ENCODE peak calls at places on chromosomes 12 and 14, in five cellular contexts. O, S, U, T and Q are unnamed samples.

GRCh38 chr12:40149673-40150260 is 43.9 kb upstream of the SLC2A13 start:
- ATAC-seq in O (no peak), S (no peak), U (no peak), T (no peak), Q (no peak)

GRCh38 chr14:106372870-106373657 is 846.7 kb downstream of the TMEM121 start:
- ATAC-seq in O (peak; percentile 99), S (peak; percentile 97), U (peak; percentile 94), T (no peak), Q (no peak)

GRCh38 chr14:93286212-93286890 is 46.5 kb downstream of the BTBD7 start:
- ATAC-seq in O (peak; percentile 14), S (no peak), U (no peak), T (no peak), Q (no peak)

GRCh38 chr14:35229495-35230089 is 62.6 kb upstream of the PSMA6 start:
- ATAC-seq in O (peak; percentile 79), S (no peak), U (peak; percentile 66), T (no peak), Q (no peak)

GRCh38 chr14:20334017-20334416 is 938 bp upstream of the CCNB1IP1 start:
- ATAC-seq in O (no peak), S (no peak), U (no peak), T (no peak), Q (no peak)

GRCh38 chr12:11702959-11703358 is 53.5 kb downstream of the ETV6 start:
- ATAC-seq in O (peak; percentile 83), S (no peak), U (no peak), T (no peak), Q (no peak)

GRCh38 chr12:126171936-126172559 is 1106.8 kb downstream of the AACS start:
- ATAC-seq in O (no peak), S (no peak), U (no peak), T (no peak), Q (no peak)

GRCh38 chr12:63795944-63796343 is 16.2 kb downstream of the RXYLT1 start:
- ATAC-seq in O (no peak), S (no peak), U (peak; percentile 74), T (no peak), Q (no peak)

GRCh38 chr12:121232977-121233627 is 23.2 kb downstream of the P2RX4 start:
- ATAC-seq in O (no peak), S (no peak), U (peak; percentile 12), T (no peak), Q (no peak)

GRCh38 chr12:9687228-9687627 is 17.7 kb downstream of the CLEC2D start:
- ATAC-seq in O (no peak), S (peak; percentile 68), U (no peak), T (no peak), Q (no peak)

GRCh38 chr14:56635041-56635440 is 55.4 kb downstream of the TMEM260 start:
- ATAC-seq in O (no peak), S (no peak), U (no peak), T (no peak), Q (no peak)

GRCh38 chr14:65095633-65096205 is 6.6 kb downstream of the MAX start:
- ATAC-seq in O (no peak), S (peak; percentile 80), U (no peak), T (peak; percentile 56), Q (peak; percentile 84)

GRCh38 chr12:64010069-64010686 is 165.7 kb downstream of the SRGAP1 start:
- ATAC-seq in O (peak; percentile 94), S (no peak), U (peak; percentile 70), T (no peak), Q (peak; percentile 56)

GRCh38 chr12:107356266-107356936 is 263.1 kb upstream of the CRY1 start:
- ATAC-seq in O (no peak), S (no peak), U (no peak), T (no peak), Q (no peak)

GRCh38 chr12:93102289-93102688 is 173.2 kb upstream of the EEA1 start:
- ATAC-seq in O (no peak), S (no peak), U (peak; percentile 38), T (no peak), Q (no peak)

GRCh38 chr12:94593822-94594442 is 56.4 kb downstream of the TMCC3 start:
- ATAC-seq in O (peak; percentile 72), S (no peak), U (no peak), T (no peak), Q (no peak)

GRCh38 chr14:49966304-49966809 is 73.5 kb downstream of the ARF6 start:
- ATAC-seq in O (no peak), S (no peak), U (peak; percentile 100), T (peak; percentile 79), Q (no peak)

GRCh38 chr12:102107970-102108369 is 11.9 kb downstream of the NUP37 start:
- ATAC-seq in O (no peak), S (no peak), U (no peak), T (no peak), Q (no peak)

GRCh38 chr12:29222200-29222599 is 73.1 kb downstream of the FAR2 start:
- ATAC-seq in O (no peak), S (no peak), U (no peak), T (no peak), Q (no peak)

GRCh38 chr14:20429801-20430669 is 5.9 kb downstream of the KLHL33 start:
- ATAC-seq in O (no peak), S (peak; percentile 42), U (peak; percentile 65), T (peak; percentile 24), Q (no peak)

GRCh38 chr14:73428354-73428824 is 30.0 kb downstream of the NUMB start:
- ATAC-seq in O (no peak), S (peak; percentile 48), U (peak; percentile 93), T (peak; percentile 87), Q (peak; percentile 36)

GRCh38 chr14:23550827-23551265 is 719 bp downstream of the ZFHX2 start:
- ATAC-seq in O (peak; percentile 3), S (peak; percentile 23), U (no peak), T (peak; percentile 3), Q (no peak)

GRCh38 chr12:45148017-45148416 is 67.9 kb upstream of the ANO6 start:
- ATAC-seq in O (no peak), S (no peak), U (no peak), T (no peak), Q (no peak)

GRCh38 chr12:91370086-91370868 is 187.7 kb upstream of the DCN start:
- ATAC-seq in O (no peak), S (no peak), U (no peak), T (no peak), Q (no peak)

GRCh38 chr12:537772-538171 is 78.0 kb downstream of the B4GALNT3 start:
- ATAC-seq in O (no peak), S (no peak), U (no peak), T (no peak), Q (no peak)

GRCh38 chr12:123040106-123040505 is 59.6 kb downstream of the ARL6IP4 start:
- ATAC-seq in O (no peak), S (no peak), U (no peak), T (no peak), Q (no peak)

GRCh38 chr12:92989715-92990484 is 60.8 kb upstream of the EEA1 start:
- ATAC-seq in O (peak; percentile 62), S (no peak), U (peak; percentile 25), T (no peak), Q (no peak)

GRCh38 chr12:77493311-77493710 is 337.4 kb upstream of the NAV3 start:
- ATAC-seq in O (no peak), S (no peak), U (no peak), T (no peak), Q (no peak)

GRCh38 chr12:125131958-125132357 is 66.7 kb downstream of the AACS start:
- ATAC-seq in O (no peak), S (no peak), U (no peak), T (no peak), Q (no peak)
- TF ChIP-seq POLR2A in O (no peak), S (no peak), U (no peak), T (no peak), Q (no peak)

DNA sequence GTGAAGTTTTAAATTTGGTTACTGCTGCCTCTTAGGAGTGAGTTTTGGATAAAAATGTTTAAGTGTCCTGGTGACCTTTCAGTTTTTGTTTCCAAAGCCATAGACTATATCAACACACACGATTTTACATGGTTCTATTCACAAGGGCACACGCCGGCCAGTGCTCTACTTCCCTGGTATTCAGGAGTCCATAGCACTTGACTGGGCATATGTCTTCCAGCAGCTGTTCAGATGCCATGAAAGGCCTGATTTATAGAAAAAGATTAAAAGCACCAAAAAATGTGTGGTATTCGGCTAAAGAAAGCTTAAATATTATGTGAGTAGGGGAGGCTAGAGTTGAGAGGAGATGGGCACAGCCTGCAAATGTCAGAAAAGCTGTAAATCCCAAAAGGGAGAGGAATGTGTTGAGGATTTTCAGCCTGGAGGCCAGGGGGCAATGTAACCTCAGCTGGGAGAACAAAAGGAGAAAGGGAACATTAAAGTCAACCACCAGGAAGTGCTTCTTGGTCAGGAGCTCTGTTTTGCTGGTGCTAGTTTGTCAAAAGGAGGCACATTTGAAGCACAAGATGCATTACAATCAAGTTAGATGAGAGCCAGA is 478.4 kb downstream of the RAD51B start:
- ATAC-seq in O (no peak), S (no peak), U (no peak), T (no peak), Q (no peak)
- TF ChIP-seq POLR2AphosphoS5 in O (no peak), S (no peak), U (no peak), T (no peak), Q (no peak)

DNA sequence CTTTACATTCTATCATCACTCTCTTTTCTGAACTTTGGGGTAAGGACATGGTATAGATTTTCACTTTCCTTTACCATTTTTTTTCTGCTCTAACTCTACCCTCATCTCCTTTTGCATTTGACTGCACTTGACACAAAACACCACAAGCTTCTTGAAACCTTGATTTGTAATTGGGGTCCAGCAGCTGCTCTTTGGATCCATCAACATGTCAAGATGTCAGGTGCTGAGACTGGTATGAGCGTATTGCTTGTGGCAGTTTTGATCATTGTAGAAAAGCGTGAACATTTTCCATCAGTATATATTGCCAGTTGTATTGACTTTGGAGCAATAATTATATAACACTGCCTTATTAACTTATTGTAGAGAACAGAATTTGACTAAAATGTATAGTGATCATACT is 838.6 kb downstream of the TRHDE start:
- ATAC-seq in O (no peak), S (no peak), U (no peak), T (no peak), Q (no peak)
- TF ChIP-seq EP300 in O (no peak), S (no peak), U (no peak), T (no peak), Q (no peak)

GRCh38 chr14:103058209-103059055 is 1.1 kb upstream of the CDC42BPB start:
- ATAC-seq in O (no peak), S (no peak), U (peak; percentile 14), T (no peak), Q (no peak)

GRCh38 chr14:103055693-103056092 is 1.7 kb downstream of the CDC42BPB start:
- ATAC-seq in O (no peak), S (peak; percentile 4), U (no peak), T (no peak), Q (no peak)

GRCh38 chr14:103057372-103058208 is at the start of gene CDC42BPB:
- ATAC-seq in O (peak; percentile 93), S (peak; percentile 98), U (peak; percentile 96), T (peak; percentile 96), Q (peak; percentile 98)

GRCh38 chr14:103056322-103057027 is 874 bp downstream of the CDC42BPB start:
- ATAC-seq in O (peak; percentile 8), S (peak; percentile 12), U (peak; percentile 6), T (peak; percentile 27), Q (peak; percentile 7)

GRCh38 chr14:103057028-103057371 is 349 bp downstream of the CDC42BPB start:
- ATAC-seq in O (peak; percentile 28), S (peak; percentile 50), U (peak; percentile 7), T (no peak), Q (peak; percentile 14)
- TF ChIP-seq POLR2A in O (peak; percentile 38), S (no peak), U (no peak), T (peak; percentile 18), Q (no peak)